ENCODE peak calls at places on chromosomes 13 and 19, in eight cellular contexts. Y is dorsolateral prefrontal cortex; M is endodermal cell; G is uterus; A is colonic mucosa; D is left ventricle myocardium inferior; P is heart right ventricle; Z is CD8-positive, alpha-beta T cell. V is an unnamed sample.

GRCh38 chr13:40158218-40158617 is 502.8 kb downstream of the COG6 start:
- DNase-seq in Y (no peak), M (no peak), P (no peak), G (no peak), A (no peak), D (no peak), Z (no peak), V (no peak)

GRCh38 chr19:752652-753517 is 2.0 kb downstream of the MISP start:
- DNase-seq in Y (peak), D (no peak), M (no peak), A (peak), P (no peak), Z (no peak), G (peak), V (peak)

GRCh38 chr19:13262450-13262849 is 112.2 kb downstream of the IER2 start:
- DNase-seq in A (no peak), P (no peak), G (no peak), D (no peak), Z (no peak), Y (no peak), M (no peak), V (no peak)

GRCh38 chr19:15170345-15170744 is 30.4 kb downstream of the NOTCH3 start:
- DNase-seq in A (no peak), Z (no peak), Y (no peak), M (peak), G (no peak), P (no peak), D (no peak), V (no peak)

GRCh38 chr19:7928741-7929701 is 3.1 kb upstream of the CTXN1 start:
- DNase-seq in G (peak), Z (peak), D (no peak), P (no peak), Y (no peak), M (peak), A (no peak), V (no peak)

GRCh38 chr13:113083402-113084061 is 22.1 kb upstream of the F7 start:
- DNase-seq in A (no peak), P (peak), Y (peak), G (no peak), Z (no peak), D (peak), M (no peak), V (peak)

GRCh38 chr19:16143399-16144215 is at the start of gene HSH2D:
- DNase-seq in Z (peak), G (no peak), A (peak), P (no peak), D (peak), Y (no peak), M (peak), V (no peak)

GRCh38 chr13:19864018-19864338 is 529 bp upstream of the ZMYM5 start:
- DNase-seq in A (peak), Y (no peak), G (peak), M (no peak), D (peak), P (peak), Z (no peak), V (peak)

GRCh38 chr19:15159251-15159650 is 41.5 kb downstream of the NOTCH3 start:
- DNase-seq in D (no peak), Y (no peak), M (no peak), P (no peak), G (no peak), A (no peak), Z (no peak), V (no peak)

GRCh38 chr13:90261343-90261742 is 1086.1 kb upstream of the MIR17HG start:
- DNase-seq in D (no peak), Z (no peak), P (no peak), Y (no peak), G (no peak), A (no peak), M (no peak), V (no peak)

GRCh38 chr19:58328999-58329398 is 2.2 kb downstream of the ZSCAN22 start:
- DNase-seq in P (no peak), M (peak), Z (no peak), Y (no peak), G (no peak), D (no peak), A (no peak), V (no peak)

GRCh38 chr13:40668335-40668734 is 1.9 kb upstream of the FOXO1 start:
- DNase-seq in A (peak), D (peak), P (peak), Z (no peak), Y (no peak), M (peak), G (peak), V (peak)

GRCh38 chr19:13629687-13630357 is 123.5 kb upstream of the CACNA1A start:
- DNase-seq in A (no peak), Z (no peak), Y (no peak), M (no peak), D (no peak), P (no peak), G (no peak), V (no peak)

GRCh38 chr13:37058801-37059135 is 720 bp downstream of the SUPT20H start:
- DNase-seq in Y (peak), A (peak), P (no peak), D (no peak), G (no peak), Z (no peak), M (no peak), V (no peak)

GRCh38 chr19:6108721-6109633 is 1.3 kb downstream of the RFX2 start:
- DNase-seq in G (peak), Z (peak), P (peak), Y (peak), D (peak), M (peak), A (peak), V (no peak)

GRCh38 chr13:78602561-78603239 is 652 bp downstream of the POU4F1 start:
- DNase-seq in D (no peak), A (no peak), Y (no peak), Z (no peak), M (peak), P (no peak), G (no peak), V (no peak)

GRCh38 chr13:65530688-65531087 is 1699.4 kb downstream of the PCDH9 start:
- DNase-seq in A (no peak), P (no peak), Y (no peak), G (no peak), Z (no peak), D (no peak), M (no peak), V (no peak)

GRCh38 chr13:93670858-93671257 is 444.3 kb downstream of the GPC6 start:
- DNase-seq in P (no peak), D (no peak), M (no peak), A (no peak), Y (no peak), G (no peak), Z (no peak), V (no peak)

GRCh38 chr19:47411101-47411500 is 8.2 kb downstream of the MEIS3 start:
- DNase-seq in D (no peak), A (no peak), G (no peak), M (no peak), Z (no peak), P (no peak), Y (no peak), V (no peak)

DNA sequence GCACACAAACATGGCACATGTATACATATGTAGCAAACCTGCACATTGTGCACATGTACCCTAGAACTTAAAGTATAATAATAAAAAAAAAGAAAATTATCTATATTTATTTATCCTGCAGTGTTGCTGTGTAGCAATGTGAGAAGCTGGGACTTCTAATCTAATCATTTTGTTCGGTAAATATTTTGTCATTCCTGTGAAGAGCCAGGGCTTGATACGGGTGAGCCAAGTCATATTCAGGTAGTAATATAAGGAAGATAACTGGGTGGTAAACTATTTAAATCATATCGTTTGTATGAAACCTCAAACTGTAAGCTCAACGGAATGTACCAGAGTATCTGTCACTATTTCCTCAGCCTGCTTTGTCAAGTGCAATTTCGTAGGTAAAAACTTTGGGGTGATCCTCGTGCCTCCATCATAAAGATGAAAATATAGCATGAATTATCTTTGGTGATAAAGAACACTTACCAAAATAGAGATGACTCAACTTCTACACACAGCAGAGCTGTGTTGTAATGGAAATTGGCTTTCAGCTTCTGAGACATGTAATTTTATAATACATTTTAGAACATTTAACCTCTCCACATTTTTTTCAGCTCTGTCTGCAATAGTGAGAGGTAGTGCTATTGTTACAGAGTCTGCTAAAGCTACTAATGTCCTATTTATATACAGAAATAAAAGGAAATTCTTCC is 92.9 kb downstream of the PCDH9 start:
- DNase-seq in G (no peak), Y (no peak), A (no peak), Z (no peak), P (no peak), M (no peak), D (no peak), V (no peak)
- TF ChIP-seq CTCF in G (no peak), Y (no peak), A (no peak), Z (no peak), P (no peak), M (no peak), D (no peak), V (no peak)

DNA sequence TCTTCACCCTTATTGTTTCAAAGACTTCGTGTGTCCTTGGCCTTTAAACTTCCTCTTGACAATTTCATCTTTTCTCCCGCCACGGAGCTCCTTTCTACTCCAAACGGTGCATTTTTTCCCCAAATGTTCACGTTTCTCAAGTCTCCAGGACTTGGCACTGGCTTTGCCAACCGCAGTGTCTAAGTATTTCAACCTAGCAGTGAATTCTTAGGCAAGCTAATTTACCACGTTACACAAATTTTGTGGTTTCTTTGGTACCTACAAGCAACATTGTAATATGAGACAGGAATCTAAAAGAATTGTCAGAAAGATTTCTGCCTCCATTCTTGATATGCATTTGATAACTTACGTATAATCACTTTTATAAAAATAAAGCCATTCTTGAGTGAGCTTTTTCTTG is 10.8 kb downstream of the ZIC2 start:
- DNase-seq in P (no peak), Z (no peak), A (no peak), D (no peak), G (no peak), M (no peak), Y (no peak), V (no peak)
- H3K4me3 ChIP-seq in P (no peak), Z (no peak), A (no peak), D (no peak), G (no peak), M (no peak), Y (no peak), V (no peak)

GRCh38 chr19:38678891-38679494 is 31.5 kb downstream of the ACTN4 start:
- DNase-seq in M (no peak), Z (no peak), A (no peak), G (no peak), P (no peak), D (no peak), Y (no peak), V (no peak)

GRCh38 chr19:38675611-38676010 is 28.2 kb downstream of the ACTN4 start:
- DNase-seq in G (no peak), P (no peak), Y (no peak), Z (no peak), M (no peak), D (no peak), A (no peak), V (no peak)

GRCh38 chr19:38678217-38678890 is 30.9 kb downstream of the ACTN4 start:
- DNase-seq in Z (no peak), M (no peak), A (no peak), P (no peak), Y (no peak), D (no peak), G (no peak), V (no peak)

GRCh38 chr19:38676023-38676877 is 28.8 kb downstream of the ACTN4 start:
- DNase-seq in G (no peak), D (no peak), P (peak), A (no peak), M (no peak), Z (no peak), Y (no peak), V (no peak)

GRCh38 chr19:38676878-38677646 is 29.6 kb downstream of the ACTN4 start:
- DNase-seq in A (no peak), M (no peak), Y (no peak), D (no peak), G (no peak), P (no peak), Z (no peak), V (no peak)
- H3K27ac ChIP-seq in A (peak), M (no peak), Y (peak), D (peak), G (peak), P (peak), Z (no peak), V (peak)

GRCh38 chr19:41263042-41263849 is 926 bp upstream of the HNRNPUL1 start:
- DNase-seq in P (peak), D (peak), A (peak), G (peak), Y (peak), M (peak), Z (peak), V (peak)

GRCh38 chr19:41261474-41262190 is 2.5 kb upstream of the HNRNPUL1 start:
- DNase-seq in G (no peak), A (peak), M (no peak), Y (no peak), P (peak), Z (no peak), D (no peak), V (no peak)

GRCh38 chr19:41263850-41264580 is at the start of gene HNRNPUL1:
- DNase-seq in P (peak), A (peak), G (peak), D (peak), M (peak), Z (peak), Y (peak), V (peak)

GRCh38 chr19:41265376-41266153 is 1.4 kb downstream of the HNRNPUL1 start:
- DNase-seq in M (peak), Z (no peak), G (no peak), A (peak), Y (no peak), D (no peak), P (peak), V (no peak)

GRCh38 chr19:41264581-41265375 is 606 bp downstream of the HNRNPUL1 start:
- DNase-seq in A (peak), Y (peak), Z (peak), P (peak), M (peak), G (peak), D (peak), V (peak)
- TF ChIP-seq CTCF in A (no peak), Y (no peak), Z (peak), P (no peak), M (no peak), G (no peak), D (peak), V (no peak)

GRCh38 chr13:110312669-110313031 is 5.6 kb downstream of the COL4A2 start:
- DNase-seq in D (no peak), Y (no peak), A (no peak), G (peak), Z (no peak), M (peak), P (no peak), V (no peak)

GRCh38 chr13:110309661-110310524 is 2.8 kb downstream of the COL4A2 start:
- DNase-seq in G (no peak), P (no peak), Y (no peak), M (no peak), D (no peak), Z (no peak), A (no peak), V (no peak)

GRCh38 chr13:110310541-110311491 is 3.7 kb downstream of the COL4A2 start:
- DNase-seq in A (no peak), M (peak), Z (no peak), Y (no peak), D (no peak), P (no peak), G (peak), V (no peak)

GRCh38 chr13:110314516-110315245 is 7.6 kb downstream of the COL4A2 start:
- DNase-seq in D (peak), A (no peak), P (peak), Z (no peak), Y (no peak), M (peak), G (no peak), V (no peak)

DNA sequence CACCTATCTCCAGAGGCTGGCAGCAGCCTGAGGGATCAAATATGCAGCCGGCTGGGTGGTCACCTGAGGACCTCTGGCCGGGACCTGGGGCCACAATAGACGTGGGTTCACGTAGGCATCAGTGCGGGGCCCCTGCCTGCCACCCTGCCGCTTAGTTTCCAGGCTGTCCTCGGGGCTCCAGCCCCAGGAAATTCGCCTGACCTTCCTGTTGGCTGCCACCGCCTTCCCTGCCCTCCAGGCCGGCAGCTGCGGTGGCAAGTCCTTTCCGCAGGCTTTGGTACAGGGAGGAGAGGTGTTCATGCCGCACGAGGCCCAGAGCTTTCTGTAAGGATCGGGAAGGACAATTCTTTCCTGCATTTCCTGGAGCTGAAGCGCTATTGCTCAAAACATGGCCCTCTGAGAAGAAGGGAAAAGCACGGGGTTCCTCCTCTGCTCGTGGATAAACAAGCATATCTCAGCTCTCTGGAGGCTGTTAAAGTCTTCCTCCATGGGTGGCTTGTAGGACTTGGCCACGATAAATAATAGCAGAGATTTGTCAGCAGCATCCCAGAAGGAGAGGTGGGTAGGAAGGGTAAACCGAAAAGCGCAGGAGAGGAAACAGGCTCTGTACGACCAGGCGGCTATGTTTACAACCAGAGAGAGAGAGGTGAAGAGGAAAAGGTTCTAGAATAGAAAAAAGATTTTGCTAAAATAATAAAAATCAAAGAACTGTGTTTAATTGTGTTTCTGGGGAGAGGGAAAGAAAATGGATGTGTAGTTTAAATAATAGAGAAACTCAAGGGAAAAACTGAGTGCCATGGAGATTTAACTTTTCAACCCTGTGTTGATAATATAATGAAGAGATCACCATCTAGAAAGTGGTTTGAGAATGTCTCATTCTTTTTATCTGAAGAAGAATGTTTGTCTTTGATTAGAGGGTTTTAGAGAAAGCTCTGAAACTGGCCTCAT is 4.9 kb downstream of the COL4A2 start:
- DNase-seq in A (no peak), M (peak), G (peak), Y (no peak), P (no peak), D (no peak), Z (no peak), V (no peak)
- H3K4me3 ChIP-seq in A (peak), M (peak), G (peak), Y (no peak), P (peak), D (peak), Z (no peak), V (peak)

DNA sequence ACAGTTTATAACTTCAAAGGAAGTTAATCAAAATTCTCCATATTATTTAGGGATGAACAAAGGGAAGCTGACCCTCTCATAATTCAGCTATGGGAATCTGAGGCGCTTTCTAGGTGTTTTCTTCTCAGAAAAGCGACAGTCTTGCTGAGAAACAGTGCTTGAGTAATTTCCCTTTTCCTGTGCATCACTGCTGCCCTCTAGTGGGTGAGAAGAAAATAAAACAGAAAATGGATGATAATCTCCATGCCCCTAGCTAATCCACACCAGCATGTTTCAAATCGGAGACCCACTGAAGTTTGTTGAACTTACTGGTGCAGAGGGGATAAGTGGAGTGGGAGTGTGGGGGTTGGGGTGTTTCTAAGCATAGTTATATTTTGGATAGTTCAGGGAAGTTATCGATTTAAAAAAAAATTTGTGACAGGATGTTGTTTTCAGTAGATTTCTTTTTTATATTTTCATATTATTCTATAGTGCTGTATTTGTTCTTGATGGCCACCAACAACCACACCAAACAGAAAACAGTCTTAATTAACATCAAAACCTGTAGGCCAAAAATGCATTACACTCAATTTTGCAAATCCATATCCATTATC is 21.4 kb downstream of the LCP1 start:
- DNase-seq in D (no peak), M (peak), G (no peak), Z (no peak), Y (no peak), P (peak), A (no peak), V (no peak)
- H3K27ac ChIP-seq in D (no peak), M (no peak), G (no peak), Z (no peak), Y (no peak), P (no peak), A (no peak), V (no peak)

GRCh38 chr19:19776206-19777008 is 43.5 kb upstream of the ZNF14 start:
- DNase-seq in M (peak), Z (peak), A (peak), Y (peak), G (peak), P (peak), D (peak), V (peak)
- TF ChIP-seq CTCF in M (peak), Z (no peak), A (no peak), Y (no peak), G (peak), P (peak), D (peak), V (peak)

DNA sequence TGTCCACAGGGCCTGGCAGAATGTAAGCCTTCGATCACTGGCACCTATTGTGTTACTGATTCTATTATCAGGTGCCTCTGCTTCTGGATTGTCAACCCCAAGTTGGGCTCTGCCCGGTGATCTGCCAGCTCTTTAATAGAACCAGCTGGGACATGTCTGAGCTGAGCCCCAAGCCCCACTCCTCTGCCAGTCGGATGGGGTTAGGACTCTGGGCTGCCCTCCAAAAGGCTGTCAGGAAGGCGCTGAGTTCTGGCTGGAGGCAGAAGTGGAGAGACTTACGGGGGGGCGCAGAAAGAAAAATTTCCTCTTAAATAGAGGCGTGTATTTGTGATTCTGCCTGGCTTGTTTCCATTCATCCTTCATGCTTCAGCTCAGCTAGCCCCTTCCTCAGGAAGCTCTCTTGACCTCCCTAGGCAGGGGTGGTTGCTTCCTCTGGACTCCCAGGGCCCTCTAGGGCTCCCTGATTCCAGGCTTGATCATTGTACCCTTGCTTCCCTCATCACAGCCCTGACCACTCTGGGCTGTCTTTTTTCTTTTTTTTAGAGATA is 976 bp upstream of the KCNK6 start:
- DNase-seq in D (peak), Y (no peak), Z (no peak), A (no peak), M (no peak), G (peak), P (peak), V (no peak)
- H3K4me3 ChIP-seq in D (peak), Y (no peak), Z (peak), A (no peak), M (peak), G (no peak), P (no peak), V (no peak)